ENCODE peak calls at places on chromosomes 13 and 19, in four cellular contexts. F is right cardiac atrium, A is H9, L is NCI-H774. O is an unnamed sample.

GRCh38 chr13:71814806-71815205 is 52.2 kb downstream of the DACH1 start:
- DNase-seq in F (no peak), A (no peak), L (no peak), O (no peak)

GRCh38 chr19:56660381-56661105 is 11.0 kb downstream of the ZNF835 start:
- DNase-seq in F (peak), A (no peak), L (peak), O (no peak)

GRCh38 chr19:37056776-37057175 is 21.5 kb upstream of the ZNF420 start:
- DNase-seq in F (no peak), A (no peak), L (no peak), O (no peak)

GRCh38 chr13:113318956-113319355 is 21.9 kb downstream of the LAMP1 start:
- DNase-seq in F (peak), A (no peak), L (no peak), O (no peak)

GRCh38 chr13:80341098-80341701 is at the start of gene SPRY2:
- DNase-seq in F (peak), A (peak), L (peak), O (peak)

GRCh38 chr13:98246538-98247172 is 69.6 kb upstream of the RNF113B start:
- DNase-seq in F (no peak), A (no peak), L (peak), O (no peak)

GRCh38 chr13:80824231-80824630 is 483.3 kb upstream of the SPRY2 start:
- DNase-seq in F (no peak), A (no peak), L (no peak), O (no peak)

GRCh38 chr13:40813662-40814454 is 24.4 kb downstream of the SLC25A15 start:
- DNase-seq in F (no peak), A (peak), L (no peak), O (no peak)

GRCh38 chr13:31797154-31797775 is 57.9 kb downstream of the RXFP2 start:
- DNase-seq in F (no peak), A (no peak), L (no peak), O (no peak)

O was measured in NCI-H2107.